ENCODE peak calls at places on chromosomes 13 and 19, in five cellular contexts. M is adrenal gland, Z is breast epithelium, J is body of pancreas, G is transverse colon. F is an unnamed sample.

GRCh38 chr13:48585456-48585840 is 52.6 kb upstream of the RCBTB2 start:
- DNase-seq in G (peak; percentile 31), Z (peak; percentile 90), M (no peak), J (peak; percentile 24), F (peak; percentile 37)

GRCh38 chr19:30419581-30420180 is 47.5 kb downstream of the ZNF536 start:
- DNase-seq in G (no peak), M (no peak), Z (no peak), J (no peak), F (no peak)

GRCh38 chr13:66567899-66568612 is 662.1 kb downstream of the PCDH9 start:
- DNase-seq in G (no peak), Z (no peak), M (no peak), J (no peak), F (no peak)

GRCh38 chr13:52025475-52026245 is 1.2 kb downstream of the UTP14C start:
- DNase-seq in Z (no peak), J (peak; percentile 10), M (no peak), G (no peak), F (no peak)

GRCh38 chr19:45954132-45954531 is 19.5 kb downstream of the NOVA2 start:
- DNase-seq in M (no peak), G (no peak), Z (no peak), J (no peak), F (no peak)

GRCh38 chr19:47598407-47599349 is 10.3 kb upstream of the BICRA start:
- DNase-seq in M (peak; percentile 39), J (peak; percentile 18), Z (peak; percentile 69), G (peak; percentile 59), F (peak; percentile 75)

GRCh38 chr19:33463194-33463593 is 58.4 kb downstream of the PEPD start:
- DNase-seq in J (no peak), M (no peak), Z (no peak), G (no peak), F (no peak)

GRCh38 chr13:102141625-102142472 is 260.0 kb downstream of the FGF14 start:
- DNase-seq in J (no peak), Z (no peak), G (no peak), M (no peak), F (no peak)

GRCh38 chr13:44049546-44049945 is 169.8 kb downstream of the LACC1 start:
- DNase-seq in J (no peak), M (no peak), Z (no peak), G (no peak), F (no peak)

GRCh38 chr13:37868691-37869505 is 674 bp downstream of the TRPC4 start:
- DNase-seq in G (no peak), J (no peak), Z (no peak), M (no peak), F (no peak)

GRCh38 chr19:51093510-51094345 is 11.0 kb upstream of the KLK14 start:
- DNase-seq in Z (no peak), M (no peak), J (no peak), G (no peak), F (no peak)

GRCh38 chr13:98540476-98540875 is 36.4 kb downstream of the STK24 start:
- DNase-seq in J (peak; percentile 42), Z (no peak), M (no peak), G (no peak), F (no peak)

GRCh38 chr19:7294571-7295212 is 478 bp upstream of the INSR start:
- DNase-seq in Z (peak; percentile 48), J (peak; percentile 91), G (peak; percentile 83), M (peak; percentile 81), F (peak; percentile 69)

GRCh38 chr13:74289130-74289529 is 154.9 kb upstream of the KLF12 start:
- DNase-seq in J (no peak), Z (no peak), G (no peak), M (no peak), F (no peak)

GRCh38 chr19:1173160-1173844 is 766 bp downstream of the SBNO2 start:
- DNase-seq in G (no peak), M (no peak), J (no peak), Z (peak; percentile 26), F (peak; percentile 42)

GRCh38 chr19:15913384-15913783 is 15.5 kb upstream of the CYP4F2 start:
- DNase-seq in M (no peak), G (no peak), Z (no peak), J (no peak), F (no peak)

GRCh38 chr13:30895773-30896172 is 10.3 kb upstream of the MEDAG start:
- DNase-seq in M (no peak), Z (peak; percentile 49), J (peak; percentile 23), G (no peak), F (peak; percentile 69)

GRCh38 chr19:39402417-39403297 is 4.0 kb upstream of the ZFP36 start:
- DNase-seq in M (peak; percentile 87), G (peak; percentile 93), Z (peak; percentile 95), J (peak; percentile 91), F (peak; percentile 98)

GRCh38 chr13:95100525-95101121 is 200.6 kb downstream of the ABCC4 start:
- DNase-seq in M (no peak), J (no peak), Z (no peak), G (no peak), F (no peak)

GRCh38 chr13:43325636-43326035 is 302.2 kb downstream of the DNAJC15 start:
- DNase-seq in J (no peak), G (no peak), Z (no peak), M (no peak), F (no peak)

GRCh38 chr19:900302-901111 is 7.2 kb downstream of the RNU6-9 start:
- DNase-seq in M (no peak), J (no peak), Z (no peak), G (no peak), F (no peak)

GRCh38 chr13:110179116-110179857 is 127.7 kb downstream of the COL4A1 start:
- DNase-seq in G (no peak), Z (no peak), J (no peak), M (no peak), F (no peak)

GRCh38 chr19:41298327-41298964 is 11.5 kb upstream of the CCDC97 start:
- DNase-seq in M (peak; percentile 53), Z (peak; percentile 80), J (peak; percentile 67), G (peak; percentile 78), F (peak; percentile 46)

GRCh38 chr13:94968757-94969086 is 256.4 kb upstream of the SOX21 start:
- DNase-seq in Z (no peak), J (no peak), M (no peak), G (no peak), F (no peak)

GRCh38 chr19:13012690-13013608 is 17.7 kb downstream of the NFIX start:
- DNase-seq in Z (no peak), J (peak; percentile 33), G (peak; percentile 74), M (peak; percentile 67), F (peak; percentile 88)

GRCh38 chr19:51259348-51260245 is 8.7 kb downstream of the SIGLECL1 start:
- DNase-seq in M (peak; percentile 29), Z (no peak), J (peak; percentile 17), G (no peak), F (no peak)

GRCh38 chr13:42660367-42660965 is 86.5 kb downstream of the TNFSF11 start:
- DNase-seq in Z (no peak), M (no peak), J (no peak), G (no peak), F (no peak)

GRCh38 chr13:48828962-48829405 is 146.7 kb upstream of the FNDC3A start:
- DNase-seq in M (no peak), J (peak; percentile 7), G (no peak), Z (no peak), F (no peak)

GRCh38 chr13:49625392-49626137 is 2.7 kb upstream of the ARL11 start:
- DNase-seq in M (peak; percentile 92), Z (no peak), G (peak; percentile 75), J (peak; percentile 67), F (no peak)

GRCh38 chr13:21234537-21234936 is 58.1 kb downstream of the MRPL57 start:
- DNase-seq in Z (no peak), G (no peak), J (no peak), M (no peak), F (no peak)

GRCh38 chr13:77274126-77274525 is 52.8 kb downstream of the MYCBP2 start:
- DNase-seq in G (no peak), M (no peak), Z (no peak), J (no peak), F (no peak)

GRCh38 chr19:10551698-10552301 is 8.1 kb downstream of the ATG4D start:
- DNase-seq in J (peak; percentile 62), M (no peak), Z (no peak), G (peak; percentile 46), F (no peak)
- H3K4me1 ChIP-seq in J (no peaks in the 10 kb centered on the region), M (no peaks in the 10 kb centered on the region), Z (no peaks in the 10 kb centered on the region), G (peaks cover 23% of the 10 kb centered on the region), F (no peaks in the 10 kb centered on the region)

GRCh38 chr19:14449321-14449720 is 16.2 kb downstream of the PKN1 start:
- DNase-seq in J (no peak), Z (no peak), M (no peak), G (no peak), F (no peak)
- H3K27me3 ChIP-seq in J (no peaks in the 10 kb centered on the region), Z (no peaks in the 10 kb centered on the region), M (no peaks in the 10 kb centered on the region), G (no peaks in the 10 kb centered on the region), F (no peaks in the 10 kb centered on the region)

DNA sequence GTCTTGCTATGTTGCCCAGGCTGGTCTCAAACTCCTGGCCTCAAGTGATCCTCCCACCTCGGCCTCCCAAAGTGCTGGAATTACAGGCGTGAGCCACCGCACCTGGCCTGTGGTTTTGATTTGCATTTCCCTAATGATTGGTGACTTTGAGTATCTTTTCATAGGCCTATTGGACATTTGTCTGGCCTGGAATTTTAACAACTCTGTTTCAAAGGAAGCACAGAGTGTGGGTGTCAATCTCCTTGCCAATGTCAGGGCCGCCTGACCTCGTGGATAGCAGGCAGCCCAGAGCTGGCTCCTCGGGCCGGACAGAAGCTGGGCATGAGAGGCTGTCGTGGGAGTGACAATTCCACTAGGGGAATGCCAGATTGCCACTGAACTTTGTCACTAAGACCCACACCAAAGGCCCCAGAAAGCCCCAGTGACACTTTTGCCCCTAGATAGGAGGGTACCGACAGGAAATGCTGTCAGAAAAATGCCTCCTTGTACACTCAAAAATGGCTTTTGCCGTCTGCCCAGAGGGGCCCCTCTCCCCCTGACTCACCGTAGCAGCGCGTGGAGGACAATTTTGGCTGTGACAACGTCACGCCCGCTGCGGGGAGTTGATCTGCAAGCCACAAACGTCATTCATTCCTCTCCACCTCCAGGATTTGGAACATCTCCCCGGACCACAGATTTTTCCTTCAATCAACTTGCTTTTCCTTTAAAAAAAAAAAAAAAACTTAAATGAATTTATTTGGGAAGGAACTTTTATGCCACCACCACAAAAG is 11.7 kb upstream of the ADGRE5 start:
- DNase-seq in M (no peak), G (peak; percentile 50), Z (peak; percentile 34), J (no peak), F (peak; percentile 59)
- TF ChIP-seq POLR2A in M (no peak), G (no peak), Z (no peak), J (no peak), F (no peak)

GRCh38 chr13:114032121-114032799 is 58.4 kb upstream of the C13orf46 start:
- DNase-seq in M (no peak), G (no peak), J (no peak), Z (no peak), F (peak; percentile 73)

GRCh38 chr13:114035583-114036501 is 62.0 kb upstream of the C13orf46 start:
- DNase-seq in J (no peak), M (no peak), Z (peak; percentile 37), G (no peak), F (no peak)

GRCh38 chr13:114033541-114034315 is 59.9 kb upstream of the C13orf46 start:
- DNase-seq in M (no peak), J (no peak), G (no peak), Z (no peak), F (no peak)

GRCh38 chr13:114035186-114035582 is 61.3 kb upstream of the C13orf46 start:
- DNase-seq in J (no peak), M (no peak), G (no peak), Z (no peak), F (no peak)

DNA sequence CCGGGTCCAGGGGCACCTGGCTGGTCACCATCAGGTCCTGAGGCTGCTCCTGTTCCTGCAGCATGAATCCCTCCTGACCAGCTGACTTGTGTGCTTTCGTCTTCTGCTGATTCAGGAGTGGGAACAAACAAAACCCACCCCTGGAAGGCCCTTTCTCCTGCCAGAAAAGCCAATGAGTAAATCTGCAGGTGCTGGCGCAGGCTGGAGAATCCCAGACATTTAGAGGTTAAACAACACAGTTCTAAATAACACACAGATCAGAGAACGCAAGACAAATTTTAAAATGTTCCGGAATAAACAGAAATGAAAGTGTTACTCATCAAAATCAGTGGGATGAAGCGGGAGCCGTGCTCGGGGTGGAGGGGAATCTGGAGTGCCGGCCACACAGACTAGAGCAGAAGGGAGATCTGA is 60.6 kb upstream of the C13orf46 start:
- DNase-seq in J (no peak), G (no peak), Z (no peak), M (no peak), F (no peak)
- H3K4me1 ChIP-seq in J (peaks cover 6% of the 10 kb centered on the region), G (no peaks in the 10 kb centered on the region), Z (peaks cover 5% of the 10 kb centered on the region), M (no peaks in the 10 kb centered on the region), F (peaks cover 11% of the 10 kb centered on the region)

F was measured in uterus.